ENCODE peak calls at places on chromosome 13, in six cellular contexts. M, A, Z, J, P and C are unnamed samples.

GRCh38 chr13:106182404-106182803 is 353.1 kb downstream of the EFNB2 start:
- DNase-seq in M (no peak), A (no peak), Z (no peak), J (no peak), P (no peak), C (no peak)

GRCh38 chr13:33838567-33839131 is 20.7 kb downstream of the RFC3 start:
- DNase-seq in M (no peak), A (no peak), Z (no peak), J (no peak), P (no peak), C (no peak)

GRCh38 chr13:51623473-51623872 is 39.2 kb downstream of the WDFY2 start:
- DNase-seq in M (no peak), A (no peak), Z (no peak), J (no peak), P (no peak), C (no peak)

GRCh38 chr13:24632382-24633121 is 47.7 kb upstream of the ATP12A start:
- DNase-seq in M (no peak), A (no peak), Z (no peak), J (no peak), P (no peak), C (no peak)

GRCh38 chr13:76798037-76798436 is 88.2 kb downstream of the KCTD12 start:
- DNase-seq in M (no peak), A (no peak), Z (no peak), J (no peak), P (no peak), C (no peak)

GRCh38 chr13:110845520-110845919 is 69.3 kb downstream of the ANKRD10 start:
- DNase-seq in M (no peak), A (no peak), Z (no peak), J (no peak), P (no peak), C (no peak)

GRCh38 chr13:103516009-103516795 is 450.0 kb upstream of the SLC10A2 start:
- DNase-seq in M (no peak), A (peak), Z (no peak), J (no peak), P (no peak), C (no peak)

GRCh38 chr13:95643009-95643408 is 1.5 kb downstream of the DZIP1 start:
- DNase-seq in M (no peak), A (peak), Z (no peak), J (no peak), P (no peak), C (no peak)

GRCh38 chr13:77492982-77493381 is 42.5 kb upstream of the SCEL start:
- DNase-seq in M (no peak), A (no peak), Z (peak), J (no peak), P (no peak), C (no peak)

GRCh38 chr13:103510007-103510406 is 443.8 kb upstream of the SLC10A2 start:
- DNase-seq in M (no peak), A (peak), Z (no peak), J (no peak), P (no peak), C (no peak)

GRCh38 chr13:102569488-102569887 is 27.3 kb upstream of the TPP2 start:
- DNase-seq in M (no peak), A (no peak), Z (no peak), J (no peak), P (no peak), C (no peak)

GRCh38 chr13:111903143-111903542 is 163.8 kb upstream of the SOX1 start:
- DNase-seq in M (no peak), A (no peak), Z (no peak), J (no peak), P (no peak), C (no peak)

GRCh38 chr13:114088863-114089262 is 43.6 kb downstream of the RASA3 start:
- DNase-seq in M (no peak), A (no peak), Z (no peak), J (no peak), P (no peak), C (no peak)

GRCh38 chr13:50761406-50761805 is 82.1 kb downstream of the DLEU7 start:
- DNase-seq in M (no peak), A (no peak), Z (no peak), J (no peak), P (no peak), C (no peak)

GRCh38 chr13:59363950-59364349 is 799.8 kb downstream of the DIAPH3 start:
- DNase-seq in M (no peak), A (no peak), Z (no peak), J (no peak), P (no peak), C (no peak)

GRCh38 chr13:20428666-20429644 is 96.7 kb downstream of the CRYL1 start:
- DNase-seq in M (no peak), A (no peak), Z (no peak), J (no peak), P (peak), C (no peak)

GRCh38 chr13:29428992-29429315 is 166.5 kb downstream of the SLC7A1 start:
- DNase-seq in M (no peak), A (no peak), Z (no peak), J (no peak), P (no peak), C (no peak)

GRCh38 chr13:50386527-50387123 is 371.4 kb downstream of the KCNRG start:
- DNase-seq in M (no peak), A (peak), Z (no peak), J (peak), P (no peak), C (no peak)

GRCh38 chr13:81184556-81185265 is 843.8 kb upstream of the SPRY2 start:
- DNase-seq in M (no peak), A (no peak), Z (no peak), J (no peak), P (no peak), C (no peak)

GRCh38 chr13:51562011-51562671 is 22.1 kb upstream of the WDFY2 start:
- DNase-seq in M (no peak), A (no peak), Z (no peak), J (no peak), P (peak), C (no peak)

GRCh38 chr13:113903361-113903760 is 39.5 kb upstream of the GAS6 start:
- DNase-seq in M (no peak), A (no peak), Z (no peak), J (peak), P (no peak), C (no peak)

GRCh38 chr13:33682020-33682564 is 135.9 kb upstream of the RFC3 start:
- DNase-seq in M (no peak), A (no peak), Z (no peak), J (no peak), P (no peak), C (no peak)

GRCh38 chr13:108944760-108945159 is 315.3 kb downstream of the MYO16 start:
- DNase-seq in M (no peak), A (no peak), Z (no peak), J (no peak), P (no peak), C (no peak)

GRCh38 chr13:89749888-89750287 is 1597.6 kb upstream of the MIR17HG start:
- DNase-seq in M (no peak), A (no peak), Z (no peak), J (no peak), P (no peak), C (no peak)

GRCh38 chr13:29567411-29567810 is 28.1 kb downstream of the SLC7A1 start:
- DNase-seq in M (no peak), A (no peak), Z (no peak), J (no peak), P (no peak), C (no peak)

GRCh38 chr13:32334676-32335075 is 19.4 kb downstream of the BRCA2 start:
- DNase-seq in M (no peak), A (no peak), Z (no peak), J (no peak), P (no peak), C (no peak)

GRCh38 chr13:81987677-81988357 is 1646.9 kb upstream of the SPRY2 start:
- DNase-seq in M (no peak), A (peak), Z (no peak), J (no peak), P (no peak), C (no peak)

GRCh38 chr13:47433461-47434005 is 536.7 kb upstream of the HTR2A start:
- DNase-seq in M (no peak), A (no peak), Z (no peak), J (no peak), P (no peak), C (no peak)

GRCh38 chr13:93298741-93299140 is 72.1 kb downstream of the GPC6 start:
- DNase-seq in M (no peak), A (no peak), Z (no peak), J (no peak), P (no peak), C (no peak)

GRCh38 chr13:24929196-24929595 is 165.2 kb downstream of the RNF17 start:
- DNase-seq in M (no peak), A (no peak), Z (no peak), J (no peak), P (no peak), C (no peak)

GRCh38 chr13:23817833-23818232 is 71.4 kb downstream of the MIPEP start:
- DNase-seq in M (no peak), A (no peak), Z (no peak), J (no peak), P (no peak), C (no peak)

GRCh38 chr13:92175330-92175729 is 776.9 kb downstream of the GPC5 start:
- DNase-seq in M (no peak), A (peak), Z (peak), J (no peak), P (peak), C (peak)

GRCh38 chr13:98039261-98039660 is 85.8 kb downstream of the IPO5 start:
- DNase-seq in M (no peak), A (no peak), Z (no peak), J (no peak), P (no peak), C (no peak)

GRCh38 chr13:98035373-98035772 is 81.9 kb downstream of the IPO5 start:
- DNase-seq in M (no peak), A (no peak), Z (no peak), J (no peak), P (no peak), C (no peak)

GRCh38 chr13:98032168-98032567 is 78.7 kb downstream of the IPO5 start:
- DNase-seq in M (no peak), A (no peak), Z (no peak), J (no peak), P (no peak), C (no peak)

GRCh38 chr13:98033277-98034247 is 80.1 kb downstream of the IPO5 start:
- DNase-seq in M (no peak), A (peak), Z (peak), J (peak), P (no peak), C (peak)
- TF ChIP-seq CTCF in M (peak), A (peak), Z (peak), J (peak), P (no peak), C (peak)

GRCh38 chr13:27583645-27584044 is 36.7 kb downstream of the LNX2 start:
- DNase-seq in M (no peak), A (no peak), Z (no peak), J (no peak), P (no peak), C (no peak)
- TF ChIP-seq CTCF in M (no peak), A (no peak), Z (no peak), J (no peak), P (no peak), C (no peak)

DNA sequence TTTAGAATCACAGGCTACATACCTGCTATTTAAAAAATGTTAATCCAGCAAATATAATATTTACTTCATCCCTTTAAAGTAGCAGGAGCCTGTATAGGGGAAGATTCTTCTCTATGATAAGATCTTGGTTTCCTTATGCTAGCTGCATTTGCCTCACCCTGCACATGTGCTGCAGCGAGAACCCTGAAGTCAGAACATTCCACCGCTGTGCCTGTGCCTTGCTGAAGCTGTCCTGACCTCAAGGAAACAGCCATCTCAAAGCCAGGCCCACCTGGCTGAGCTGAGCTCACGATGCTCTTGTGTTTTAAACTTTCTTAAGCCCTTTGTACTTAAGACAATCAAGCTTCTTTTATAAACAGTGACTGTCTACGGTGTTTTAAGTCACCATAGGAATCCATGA is 355.0 kb upstream of the PCDH20 start:
- DNase-seq in M (peak), A (peak), Z (no peak), J (no peak), P (no peak), C (no peak)
- TF ChIP-seq CTCF in M (no peak), A (no peak), Z (no peak), J (no peak), P (no peak), C (no peak)

GRCh38 chr13:27383104-27383921 is 41.1 kb upstream of the GTF3A start:
- DNase-seq in M (no peak), A (peak), Z (no peak), J (no peak), P (no peak), C (no peak)
- TF ChIP-seq CTCF in M (no peak), A (peak), Z (no peak), J (no peak), P (no peak), C (no peak)

DNA sequence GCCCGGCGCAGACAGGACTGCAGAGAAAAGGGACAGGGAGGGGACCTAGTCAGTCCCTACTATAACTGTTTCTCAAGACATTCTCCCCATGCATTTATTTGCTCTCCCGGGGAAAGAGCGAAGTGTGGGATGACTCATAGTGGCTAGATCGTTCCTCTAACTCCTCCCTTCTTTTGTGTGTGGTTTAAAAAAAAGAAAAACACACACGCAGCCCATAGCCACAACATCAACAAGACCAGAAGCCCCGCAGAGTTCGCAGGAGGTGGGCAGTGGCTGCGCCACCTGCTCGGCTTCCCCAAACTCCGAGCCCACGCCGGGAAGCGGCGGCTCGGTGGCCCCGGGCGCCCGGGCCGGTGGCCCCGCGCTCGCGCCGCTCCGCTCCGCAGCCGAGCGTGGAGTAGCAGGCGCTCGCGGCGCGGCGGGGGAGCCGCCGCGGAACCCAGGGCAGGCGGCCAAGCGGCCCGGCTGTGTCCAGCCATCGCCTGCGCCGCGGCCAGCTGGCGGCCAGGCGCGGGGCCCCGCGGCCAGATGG is 698 bp downstream of the TMTC4 start:
- DNase-seq in M (peak), A (peak), Z (peak), J (peak), P (peak), C (no peak)
- TF ChIP-seq CTCF in M (no peak), A (no peak), Z (no peak), J (no peak), P (no peak), C (no peak)

GRCh38 chr13:43094901-43095300 is 71.5 kb downstream of the DNAJC15 start:
- DNase-seq in M (no peak), A (no peak), Z (no peak), J (no peak), P (no peak), C (no peak)
- TF ChIP-seq CTCF in M (no peak), A (no peak), Z (no peak), J (no peak), P (no peak), C (no peak)